ENCODE peak calls at places on chromosomes 13 and 19, in six cellular contexts. G is Panc1, T is Karpas-422, X is substantia nigra, L is right cardiac atrium, O is GM18507. Q is an unnamed sample.

GRCh38 chr19:14061081-14061749 is 661 bp downstream of the PALM3 start:
- DNase-seq in G (no peak), L (no peak), O (no peak), T (no peak), X (no peak), Q (no peak)

GRCh38 chr19:11361771-11362731 is 6.8 kb downstream of the PLPPR2 start:
- DNase-seq in O (no peak), X (no peak), G (no peak), L (no peak), T (no peak), Q (no peak)

GRCh38 chr19:48814895-48815294 is 4.1 kb upstream of the BCAT2 start:
- DNase-seq in O (no peak), G (no peak), X (no peak), L (no peak), T (no peak), Q (no peak)

GRCh38 chr13:33642374-33643065 is 175.4 kb upstream of the RFC3 start:
- DNase-seq in T (no peak), O (no peak), G (no peak), X (no peak), L (no peak), Q (no peak)

GRCh38 chr19:1616396-1616795 is 11.1 kb upstream of the UQCR11 start:
- DNase-seq in O (no peak), X (no peak), L (no peak), T (no peak), G (no peak), Q (no peak)

GRCh38 chr13:47594833-47595232 is 406.2 kb downstream of the SUCLA2 start:
- DNase-seq in L (no peak), O (no peak), G (no peak), T (peak), X (no peak), Q (no peak)

GRCh38 chr13:110261166-110262081 is 45.5 kb downstream of the COL4A1 start:
- DNase-seq in T (no peak), G (no peak), O (no peak), L (peak), X (no peak), Q (no peak)

GRCh38 chr13:35349673-35350278 is 126.7 kb downstream of the MAB21L1 start:
- DNase-seq in T (no peak), O (no peak), G (no peak), L (no peak), X (no peak), Q (no peak)

GRCh38 chr19:12757544-12758274 is 6.1 kb downstream of the BEST2 start:
- DNase-seq in T (peak), X (peak), L (peak), G (no peak), O (no peak), Q (peak)

GRCh38 chr13:31773538-31773937 is 34.2 kb downstream of the RXFP2 start:
- DNase-seq in O (no peak), X (no peak), G (no peak), T (no peak), L (no peak), Q (no peak)

GRCh38 chr13:45989607-45990006 is 62.9 kb downstream of the ZC3H13 start:
- DNase-seq in X (no peak), O (no peak), T (no peak), L (no peak), G (no peak), Q (no peak)

GRCh38 chr13:43071824-43072223 is 48.4 kb downstream of the DNAJC15 start:
- DNase-seq in G (no peak), L (no peak), X (no peak), O (no peak), T (no peak), Q (no peak)

GRCh38 chr13:94114166-94114565 is 365.3 kb downstream of the DCT start:
- DNase-seq in X (no peak), O (no peak), G (no peak), T (no peak), L (no peak), Q (no peak)

GRCh38 chr19:18254546-18255500 is 19.4 kb downstream of the IQCN start:
- DNase-seq in L (no peak), O (no peak), G (no peak), X (no peak), T (peak), Q (no peak)

GRCh38 chr19:51368366-51369282 is at the start of gene CLDND2:
- DNase-seq in X (no peak), O (no peak), G (no peak), T (peak), L (no peak), Q (no peak)

Q was measured in GM12892.